ENCODE peak calls at places on chromosomes 16 and 17, in six cellular contexts. A is left ventricle myocardium inferior, T is cardiac muscle cell, V is progenitor cell of endocrine pancreas, H is foreskin fibroblast, Y is BJ. K is an unnamed sample.

GRCh38 chr17:69523252-69523861 is 108.9 kb downstream of the MAP2K6 start:
- DNase-seq in T (peak; percentile 52), Y (no peak), V (no peak), A (no peak), H (peak; percentile 25), K (peak; percentile 43)

GRCh38 chr16:80743772-80744171 is 60.6 kb downstream of the CDYL2 start:
- DNase-seq in V (no peak), Y (no peak), A (no peak), H (peak; percentile 10), T (no peak), K (no peak)

GRCh38 chr17:80559688-80560290 is 15.2 kb downstream of the RPTOR start:
- DNase-seq in Y (no peak), H (peak; percentile 16), V (no peak), T (no peak), A (no peak), K (peak; percentile 25)

GRCh38 chr17:36602030-36602737 is 801 bp downstream of the MRM1 start:
- DNase-seq in V (no peak), H (no peak), Y (no peak), T (peak; percentile 17), A (no peak), K (no peak)

GRCh38 chr16:89562027-89562599 is 1.6 kb downstream of the RPL13 start:
- DNase-seq in H (no peak), A (no peak), Y (no peak), V (no peak), T (no peak), K (no peak)

GRCh38 chr16:7316266-7316888 is 16.3 kb upstream of the RBFOX1 start:
- DNase-seq in H (no peak), Y (no peak), A (no peak), T (no peak), V (no peak), K (no peak)

GRCh38 chr17:16407911-16408588 is 7.3 kb upstream of the TRPV2 start:
- DNase-seq in H (peak; percentile 59), V (no peak), Y (no peak), A (peak; percentile 64), T (peak; percentile 71), K (no peak)

GRCh38 chr16:20720251-20720650 is 21.4 kb downstream of the THUMPD1 start:
- DNase-seq in V (no peak), Y (no peak), H (no peak), T (no peak), A (no peak), K (no peak)

GRCh38 chr16:56601325-56601724 is 7.1 kb upstream of the MT2A start:
- DNase-seq in V (no peak), H (no peak), T (no peak), A (no peak), Y (no peak), K (no peak)

GRCh38 chr16:56604966-56605365 is 3.4 kb upstream of the MT2A start:
- DNase-seq in V (no peak), T (no peak), H (no peak), Y (no peak), A (no peak), K (no peak)

GRCh38 chr16:56605475-56605874 is 2.9 kb upstream of the MT2A start:
- DNase-seq in H (no peak), T (no peak), Y (no peak), A (no peak), V (no peak), K (no peak)

GRCh38 chr16:56606071-56606687 is 2.2 kb upstream of the MT2A start:
- DNase-seq in A (no peak), H (peak; percentile 84), V (no peak), T (no peak), Y (no peak), K (no peak)

DNA sequence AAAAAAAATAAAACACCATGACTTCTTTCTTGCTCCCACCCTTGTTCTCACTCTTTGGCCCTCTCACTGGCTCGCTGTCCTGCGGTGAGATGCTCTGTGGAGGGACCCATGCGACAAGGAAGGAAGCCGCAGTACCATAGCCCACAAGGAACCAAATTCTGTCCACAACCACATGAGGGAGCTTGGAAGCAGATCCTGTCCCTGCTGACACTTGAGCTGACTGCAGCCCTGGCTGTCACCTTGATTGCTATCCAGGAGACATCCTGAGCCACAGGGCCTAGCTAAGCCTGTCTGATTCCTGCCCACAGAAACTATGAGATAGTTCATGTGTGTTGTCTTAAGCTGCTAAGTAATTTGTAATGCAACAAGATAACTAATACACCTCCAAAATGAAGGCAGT is 4.8 kb upstream of the MT2A start:
- DNase-seq in Y (no peak), V (no peak), T (no peak), A (peak; percentile 44), H (peak; percentile 36), K (peak; percentile 26)
- TF ChIP-seq CTCF in Y (peak; percentile 52), V (peak; percentile 40), T (peak; percentile 32), A (peak; percentile 76), H (peak; percentile 39), K (peak; percentile 68)

GRCh38 chr17:75262112-75262606 is 480 bp downstream of the MRPS7 start:
- DNase-seq in Y (no peak), H (no peak), A (no peak), T (peak; percentile 35), V (peak; percentile 20), K (no peak)
- TF ChIP-seq CTCF in Y (no peak), H (no peak), A (no peak), T (no peak), V (no peak), K (no peak)

GRCh38 chr17:4304417-4305027 is 40.7 kb upstream of the ANKFY1 start:
- DNase-seq in V (no peak), H (peak; percentile 32), Y (no peak), T (peak; percentile 64), A (no peak), K (peak; percentile 35)
- TF ChIP-seq CTCF in V (peak; percentile 69), H (peak; percentile 77), Y (peak; percentile 80), T (peak; percentile 74), A (peak; percentile 85), K (peak; percentile 91)

DNA sequence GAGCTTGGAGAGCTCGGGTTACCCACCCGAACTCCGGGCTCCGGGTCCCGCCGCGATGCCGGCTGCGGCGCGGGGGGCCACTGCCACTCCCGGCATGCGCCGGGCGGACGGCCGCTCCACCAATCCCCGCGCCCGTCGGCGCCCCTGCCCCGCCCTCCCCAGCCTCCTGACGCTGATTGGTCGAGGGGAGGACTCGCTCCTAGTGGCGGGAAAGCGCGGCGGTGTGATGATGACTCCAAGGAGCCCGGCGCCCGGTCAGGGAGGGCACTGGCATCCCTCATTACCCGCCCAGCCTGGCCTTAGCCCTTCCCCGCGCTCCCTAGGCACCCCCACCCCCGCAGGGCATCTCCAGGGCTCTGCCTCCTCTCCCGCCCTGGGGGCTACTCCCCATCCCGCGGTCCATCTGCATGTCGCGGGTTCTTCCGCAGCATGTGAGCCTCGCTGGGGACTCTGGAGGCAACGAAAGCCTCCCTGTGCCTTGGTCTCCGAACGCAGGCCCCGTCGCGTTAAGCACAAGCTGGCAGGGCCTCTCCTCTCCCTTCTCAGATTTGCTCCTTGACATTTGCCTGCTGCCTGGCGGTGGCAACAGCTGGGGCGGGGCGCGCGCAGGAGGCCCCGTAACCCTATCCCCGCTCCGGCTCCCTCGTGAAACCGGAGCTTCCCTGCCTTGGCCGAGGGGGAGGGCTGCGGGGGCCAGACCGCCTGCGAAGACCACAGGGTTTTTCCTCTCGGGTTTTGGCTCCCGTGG is 1.7 kb downstream of the ATP2A1 start:
- DNase-seq in H (peak; percentile 84), T (peak; percentile 94), V (peak; percentile 87), A (peak; percentile 88), Y (peak; percentile 15), K (peak; percentile 78)
- TF ChIP-seq CTCF in H (no peak), T (no peak), V (no peak), A (peak; percentile 50), Y (no peak), K (peak; percentile 37)

GRCh38 chr17:8256691-8257090 is 7.6 kb downstream of the PFAS start:
- DNase-seq in A (no peak), Y (no peak), V (no peak), T (no peak), H (no peak), K (no peak)

GRCh38 chr17:8254881-8255280 is 5.8 kb downstream of the PFAS start:
- DNase-seq in H (no peak), T (no peak), A (no peak), Y (no peak), V (no peak), K (no peak)

GRCh38 chr17:8255499-8255898 is 6.4 kb downstream of the PFAS start:
- DNase-seq in Y (no peak), V (no peak), T (no peak), A (no peak), H (no peak), K (no peak)

GRCh38 chr17:8256291-8256690 is 7.2 kb downstream of the PFAS start:
- DNase-seq in T (no peak), V (no peak), A (no peak), Y (no peak), H (no peak), K (no peak)

DNA sequence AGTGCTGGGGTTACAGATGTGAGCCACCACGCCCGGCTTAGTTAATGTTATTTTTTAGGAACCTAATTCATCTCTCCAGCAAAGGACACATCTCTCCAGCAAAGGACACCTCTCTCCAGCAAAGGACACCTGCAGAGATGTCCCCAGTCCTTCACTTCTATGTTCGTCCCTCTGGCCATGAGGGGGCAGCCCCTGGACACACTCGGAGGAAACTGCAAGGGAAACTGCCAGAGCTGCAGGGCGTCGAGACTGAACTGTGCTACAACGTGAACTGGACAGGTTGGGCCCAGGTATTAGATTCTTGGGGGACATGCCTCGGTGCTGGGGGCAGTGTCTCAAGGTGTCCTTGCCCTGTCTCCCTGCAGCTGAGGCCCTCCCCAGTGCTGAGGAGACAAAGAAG is 4.7 kb downstream of the PFAS start:
- DNase-seq in Y (no peak), H (no peak), A (no peak), V (no peak), T (peak; percentile 4), K (no peak)
- TF ChIP-seq CTCF in Y (peak; percentile 38), H (no peak), A (peak; percentile 38), V (peak; percentile 28), T (peak; percentile 17), K (no peak)

K was measured in HFFc6.